ENCODE peak calls at places on chromosomes 16 and 17, in eight cellular contexts. M, J, Z, I, R, Q, H and A are unnamed samples.

GRCh38 chr16:66490774-66491715 is 58.9 kb downstream of the TK2 start:
- DNase-seq in J (no peak), M (no peak), Q (no peak), I (no peak), Z (no peak), H (no peak), R (no peak), A (no peak)

GRCh38 chr16:872436-873242 is 72.1 kb upstream of the GNG13 start:
- DNase-seq in J (no peak), R (no peak), Z (no peak), M (no peak), I (no peak), H (no peak), Q (no peak), A (no peak)

GRCh38 chr16:4214215-4214621 is 27.7 kb downstream of the SRL start:
- DNase-seq in Q (peak; percentile 82), I (no peak), R (no peak), J (no peak), Z (peak; percentile 79), M (peak; percentile 67), H (peak; percentile 92), A (no peak)

GRCh38 chr16:11585460-11586374 is 1.0 kb downstream of the LITAF start:
- DNase-seq in I (no peak), Q (peak; percentile 38), M (no peak), J (no peak), R (no peak), Z (no peak), H (peak; percentile 6), A (no peak)

GRCh38 chr16:15885560-15886001 is 2.8 kb downstream of the CEP20 start:
- DNase-seq in I (no peak), M (no peak), Z (no peak), H (no peak), J (no peak), Q (peak; percentile 42), R (no peak), A (peak; percentile 2)

GRCh38 chr17:80769936-80770625 is 221.6 kb upstream of the CHMP6 start:
- DNase-seq in Z (no peak), I (no peak), J (no peak), R (no peak), Q (no peak), M (no peak), H (no peak), A (no peak)

GRCh38 chr17:77602062-77602746 is 356.3 kb upstream of the TNRC6C start:
- DNase-seq in J (no peak), Q (peak; percentile 82), H (peak; percentile 64), Z (no peak), R (no peak), I (no peak), M (peak; percentile 66), A (no peak)

GRCh38 chr16:52825882-52826281 is 226.8 kb downstream of the CHD9NB start:
- DNase-seq in R (no peak), M (no peak), I (no peak), Q (peak; percentile 5), J (no peak), H (no peak), Z (no peak), A (no peak)